ENCODE peak calls at places on chromosomes 5 and 9, in ten cellular contexts. One of them, this sample, is unnamed.

GRCh38 chr9:3746296-3747275 is 220.8 kb upstream of the RFX3 start:
- DNase-seq in prostate gland: no peak
- DNase-seq in M059J: peak; percentile 98
- DNase-seq in H54: peak; percentile 74
- DNase-seq in astrocyte: peak; percentile 93
- DNase-seq in GM19239: no peak
- DNase-seq in naive thymus-derived CD8-positive, alpha-beta T cell: no peak
- DNase-seq in hepatocyte: peak; percentile 38
- DNase-seq in hypothalamus: no peak
- DNase-seq in occipital lobe: no peak
- DNase-seq in this sample: no peak

GRCh38 chr5:123705741-123706140 is 193.8 kb downstream of the CSNK1G3 start:
- DNase-seq in GM19239: no peak
- DNase-seq in hypothalamus: no peak
- DNase-seq in naive thymus-derived CD8-positive, alpha-beta T cell: no peak
- DNase-seq in hepatocyte: no peak
- DNase-seq in H54: no peak
- DNase-seq in M059J: no peak
- DNase-seq in occipital lobe: no peak
- DNase-seq in astrocyte: peak; percentile 36
- DNase-seq in prostate gland: no peak
- DNase-seq in this sample: no peak

GRCh38 chr5:155883966-155884555 is 442.9 kb upstream of the SGCD start:
- DNase-seq in astrocyte: peak; percentile 2
- DNase-seq in GM19239: no peak
- DNase-seq in hepatocyte: peak; percentile 33
- DNase-seq in occipital lobe: no peak
- DNase-seq in naive thymus-derived CD8-positive, alpha-beta T cell: no peak
- DNase-seq in H54: no peak
- DNase-seq in hypothalamus: no peak
- DNase-seq in M059J: peak; percentile 3
- DNase-seq in prostate gland: peak; percentile 10
- DNase-seq in this sample: no peak

GRCh38 chr5:53260446-53260845 is 150.9 kb upstream of the MOCS2 start:
- DNase-seq in GM19239: no peak
- DNase-seq in naive thymus-derived CD8-positive, alpha-beta T cell: no peak
- DNase-seq in M059J: no peak
- DNase-seq in prostate gland: no peak
- DNase-seq in H54: no peak
- DNase-seq in hepatocyte: no peak
- DNase-seq in hypothalamus: no peak
- DNase-seq in astrocyte: no peak
- DNase-seq in occipital lobe: no peak
- DNase-seq in this sample: no peak

GRCh38 chr5:115100556-115100955 is 69.2 kb downstream of the TRIM36 start:
- DNase-seq in hypothalamus: no peak
- DNase-seq in occipital lobe: peak; percentile 24
- DNase-seq in GM19239: no peak
- DNase-seq in M059J: no peak
- DNase-seq in H54: no peak
- DNase-seq in prostate gland: no peak
- DNase-seq in astrocyte: no peak
- DNase-seq in hepatocyte: peak; percentile 16
- DNase-seq in naive thymus-derived CD8-positive, alpha-beta T cell: no peak
- DNase-seq in this sample: no peak

GRCh38 chr5:107541400-107541799 is 129.3 kb downstream of the EFNA5 start:
- DNase-seq in prostate gland: no peak
- DNase-seq in GM19239: no peak
- DNase-seq in hepatocyte: no peak
- DNase-seq in M059J: no peak
- DNase-seq in hypothalamus: no peak
- DNase-seq in occipital lobe: no peak
- DNase-seq in naive thymus-derived CD8-positive, alpha-beta T cell: no peak
- DNase-seq in astrocyte: no peak
- DNase-seq in H54: no peak
- DNase-seq in this sample: no peak

GRCh38 chr5:74382115-74382514 is 258.4 kb downstream of the ENC1 start:
- DNase-seq in hypothalamus: no peak
- DNase-seq in prostate gland: no peak
- DNase-seq in H54: no peak
- DNase-seq in naive thymus-derived CD8-positive, alpha-beta T cell: no peak
- DNase-seq in GM19239: no peak
- DNase-seq in hepatocyte: no peak
- DNase-seq in astrocyte: no peak
- DNase-seq in M059J: no peak
- DNase-seq in occipital lobe: no peak
- DNase-seq in this sample: no peak

GRCh38 chr9:109403116-109403515 is 82.3 kb upstream of the EPB41L4B start:
- DNase-seq in astrocyte: no peak
- DNase-seq in GM19239: no peak
- DNase-seq in occipital lobe: no peak
- DNase-seq in prostate gland: no peak
- DNase-seq in H54: no peak
- DNase-seq in hypothalamus: no peak
- DNase-seq in hepatocyte: no peak
- DNase-seq in naive thymus-derived CD8-positive, alpha-beta T cell: no peak
- DNase-seq in M059J: peak; percentile 54
- DNase-seq in this sample: no peak

GRCh38 chr5:132260714-132261615 is 3.5 kb downstream of the PDLIM4 start:
- DNase-seq in prostate gland: no peak
- DNase-seq in occipital lobe: peak; percentile 57
- DNase-seq in hepatocyte: peak; percentile 51
- DNase-seq in hypothalamus: no peak
- DNase-seq in GM19239: no peak
- DNase-seq in M059J: peak; percentile 98
- DNase-seq in H54: no peak
- DNase-seq in naive thymus-derived CD8-positive, alpha-beta T cell: no peak
- DNase-seq in astrocyte: peak; percentile 96
- DNase-seq in this sample: no peak

GRCh38 chr5:132559661-132560060 is 2.9 kb downstream of the RAD50 start:
- DNase-seq in astrocyte: no peak
- DNase-seq in prostate gland: no peak
- DNase-seq in M059J: no peak
- DNase-seq in naive thymus-derived CD8-positive, alpha-beta T cell: no peak
- DNase-seq in occipital lobe: no peak
- DNase-seq in H54: no peak
- DNase-seq in hypothalamus: no peak
- DNase-seq in hepatocyte: no peak
- DNase-seq in GM19239: no peak
- DNase-seq in this sample: no peak

GRCh38 chr5:143182901-143183820 is 220.3 kb downstream of the NR3C1 start:
- DNase-seq in hypothalamus: no peak
- DNase-seq in M059J: no peak
- DNase-seq in H54: no peak
- DNase-seq in GM19239: peak; percentile 10
- DNase-seq in astrocyte: peak; percentile 73
- DNase-seq in hepatocyte: peak; percentile 50
- DNase-seq in occipital lobe: peak; percentile 77
- DNase-seq in prostate gland: no peak
- DNase-seq in naive thymus-derived CD8-positive, alpha-beta T cell: no peak
- DNase-seq in this sample: no peak

GRCh38 chr5:139688712-139689413 is 40.7 kb downstream of the CXXC5 start:
- DNase-seq in M059J: no peak
- DNase-seq in GM19239: no peak
- DNase-seq in hypothalamus: no peak
- DNase-seq in naive thymus-derived CD8-positive, alpha-beta T cell: no peak
- DNase-seq in H54: no peak
- DNase-seq in hepatocyte: no peak
- DNase-seq in occipital lobe: no peak
- DNase-seq in prostate gland: no peak
- DNase-seq in astrocyte: no peak
- DNase-seq in this sample: no peak

GRCh38 chr9:114900937-114901802 is 29.2 kb downstream of the TNFSF8 start:
- DNase-seq in H54: no peak
- DNase-seq in GM19239: no peak
- DNase-seq in M059J: peak; percentile 66
- DNase-seq in prostate gland: no peak
- DNase-seq in hypothalamus: no peak
- DNase-seq in astrocyte: peak; percentile 79
- DNase-seq in hepatocyte: no peak
- DNase-seq in occipital lobe: no peak
- DNase-seq in naive thymus-derived CD8-positive, alpha-beta T cell: no peak
- DNase-seq in this sample: no peak

GRCh38 chr9:87783180-87783579 is 57.3 kb downstream of the CTSL start:
- DNase-seq in M059J: no peak
- DNase-seq in hypothalamus: no peak
- DNase-seq in naive thymus-derived CD8-positive, alpha-beta T cell: no peak
- DNase-seq in occipital lobe: no peak
- DNase-seq in hepatocyte: no peak
- DNase-seq in GM19239: no peak
- DNase-seq in prostate gland: no peak
- DNase-seq in astrocyte: no peak
- DNase-seq in H54: no peak
- DNase-seq in this sample: no peak

GRCh38 chr5:155136451-155136850 is 122.9 kb downstream of the KIF4B start:
- DNase-seq in prostate gland: no peak
- DNase-seq in occipital lobe: no peak
- DNase-seq in hypothalamus: no peak
- DNase-seq in GM19239: no peak
- DNase-seq in astrocyte: no peak
- DNase-seq in M059J: no peak
- DNase-seq in hepatocyte: no peak
- DNase-seq in H54: no peak
- DNase-seq in naive thymus-derived CD8-positive, alpha-beta T cell: no peak
- DNase-seq in this sample: no peak

GRCh38 chr5:132484386-132484715 is 6.2 kb downstream of the IRF1 start:
- DNase-seq in naive thymus-derived CD8-positive, alpha-beta T cell: peak; percentile 16
- DNase-seq in prostate gland: no peak
- DNase-seq in occipital lobe: no peak
- DNase-seq in hepatocyte: no peak
- DNase-seq in H54: no peak
- DNase-seq in M059J: no peak
- DNase-seq in hypothalamus: no peak
- DNase-seq in GM19239: no peak
- DNase-seq in astrocyte: no peak
- DNase-seq in this sample: no peak

GRCh38 chr9:98255064-98255577 is 328 bp downstream of the TBC1D2 start:
- DNase-seq in naive thymus-derived CD8-positive, alpha-beta T cell: no peak
- DNase-seq in GM19239: no peak
- DNase-seq in occipital lobe: no peak
- DNase-seq in H54: peak; percentile 54
- DNase-seq in M059J: peak; percentile 74
- DNase-seq in hepatocyte: no peak
- DNase-seq in astrocyte: peak; percentile 51
- DNase-seq in hypothalamus: no peak
- DNase-seq in prostate gland: no peak
- DNase-seq in this sample: no peak

GRCh38 chr5:40202852-40203440 is 476.8 kb upstream of the PTGER4 start:
- DNase-seq in H54: no peak
- DNase-seq in prostate gland: no peak
- DNase-seq in M059J: no peak
- DNase-seq in GM19239: no peak
- DNase-seq in occipital lobe: no peak
- DNase-seq in hypothalamus: no peak
- DNase-seq in hepatocyte: no peak
- DNase-seq in astrocyte: no peak
- DNase-seq in naive thymus-derived CD8-positive, alpha-beta T cell: no peak
- DNase-seq in this sample: no peak

GRCh38 chr5:62720036-62720441 is 141.4 kb downstream of the LRRC70 start:
- DNase-seq in M059J: peak; percentile 32
- DNase-seq in hepatocyte: peak; percentile 58
- DNase-seq in occipital lobe: no peak
- DNase-seq in astrocyte: peak; percentile 1
- DNase-seq in hypothalamus: no peak
- DNase-seq in H54: no peak
- DNase-seq in GM19239: peak; percentile 50
- DNase-seq in naive thymus-derived CD8-positive, alpha-beta T cell: no peak
- DNase-seq in prostate gland: no peak
- DNase-seq in this sample: no peak

GRCh38 chr5:131272365-131273123 is 8.7 kb downstream of the CDC42SE2 start:
- DNase-seq in H54: no peak
- DNase-seq in naive thymus-derived CD8-positive, alpha-beta T cell: no peak
- DNase-seq in hepatocyte: no peak
- DNase-seq in GM19239: no peak
- DNase-seq in astrocyte: no peak
- DNase-seq in occipital lobe: no peak
- DNase-seq in prostate gland: no peak
- DNase-seq in M059J: no peak
- DNase-seq in hypothalamus: no peak
- DNase-seq in this sample: no peak

This sample was measured in activated gamma-delta T cell.